ENCODE peak calls at places on chromosome 16, in four cellular contexts. K is K562, U is WTC11, J is HepG2. F is an unnamed sample.

GRCh38 chr16:54061454-54061853 is 225.1 kb downstream of the IRX3 start:
- DNase-seq in K (no peak), J (no peak), U (no peak), F (no peak)

GRCh38 chr16:27980076-27980775 is 83.3 kb downstream of the GSG1L start:
- DNase-seq in K (no peak), U (no peak), J (no peak), F (no peak)

GRCh38 chr16:6193718-6194117 is 1096.1 kb upstream of the EEF2KMT start:
- DNase-seq in K (peak; percentile 8), J (peak; percentile 1), U (no peak), F (no peak)

GRCh38 chr16:23981429-23982399 is 145.9 kb downstream of the PRKCB start:
- DNase-seq in J (no peak), K (no peak), U (no peak), F (no peak)

GRCh38 chr16:74026373-74027281 is 270.0 kb upstream of the PSMD7 start:
- DNase-seq in U (peak; percentile 36), K (no peak), J (no peak), F (no peak)

GRCh38 chr16:30903002-30903401 is 6.6 kb downstream of the CTF1 start:
- DNase-seq in K (peak; percentile 68), U (no peak), J (no peak), F (no peak)

GRCh38 chr16:89114159-89114981 is 20.7 kb downstream of the ACSF3 start:
- DNase-seq in U (peak; percentile 47), J (no peak), K (no peak), F (no peak)

GRCh38 chr16:58299757-58300349 is 5.0 kb upstream of the PRSS54 start:
- DNase-seq in K (peak; percentile 41), J (peak; percentile 26), U (peak; percentile 65), F (peak; percentile 12)

GRCh38 chr16:74565378-74565777 is 41.5 kb downstream of the GLG1 start:
- DNase-seq in K (peak; percentile 25), U (no peak), J (no peak), F (no peak)

GRCh38 chr16:85350973-85351372 is 238.7 kb upstream of the CIBAR2 start:
- DNase-seq in K (no peak), U (no peak), J (no peak), F (peak; percentile 83)
- TF ChIP-seq NR3C1 in K (no peak), U (no peak), J (no peak), F (no peak)

GRCh38 chr16:1565083-1565805 is 31.8 kb downstream of the TMEM204 start:
- DNase-seq in J (no peak), U (no peak), K (no peak), F (no peak)

GRCh38 chr16:1563786-1564185 is 30.3 kb downstream of the TMEM204 start:
- DNase-seq in J (no peak), K (no peak), U (no peak), F (no peak)

GRCh38 chr16:1561836-1562235 is 28.4 kb downstream of the TMEM204 start:
- DNase-seq in U (no peak), K (no peak), J (no peak), F (no peak)

GRCh38 chr16:1561266-1561665 is 27.8 kb downstream of the TMEM204 start:
- DNase-seq in U (no peak), K (no peak), J (no peak), F (no peak)

DNA sequence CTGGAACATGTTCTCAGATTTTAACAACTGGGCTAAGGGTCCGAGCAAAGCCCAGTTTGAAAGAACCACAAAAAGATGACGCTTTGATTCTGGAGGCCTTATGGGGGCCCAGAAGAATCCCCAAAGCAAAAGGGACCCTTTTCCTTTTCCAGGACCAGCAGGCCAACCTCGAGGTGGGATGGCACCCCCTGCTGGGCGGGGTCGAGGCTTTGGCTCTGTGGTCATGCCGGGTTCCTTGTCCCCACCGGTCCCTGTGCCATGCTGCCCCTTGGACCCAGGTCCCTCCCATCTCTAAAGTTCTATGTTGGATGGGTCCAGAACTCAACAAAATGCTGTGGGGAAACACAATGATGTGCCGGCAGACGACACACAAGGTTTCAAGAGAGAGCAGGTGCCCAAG is 30.9 kb downstream of the TMEM204 start:
- DNase-seq in J (no peak), U (no peak), K (peak; percentile 52), F (no peak)
- TF ChIP-seq NR3C1 in J (no peak), U (no peak), K (no peak), F (no peak)

GRCh38 chr16:83954577-83955016 is 1.6 kb downstream of the OSGIN1 start:
- DNase-seq in K (no peak), U (no peak), J (peak; percentile 85), F (peak; percentile 61)

GRCh38 chr16:83953796-83954576 is 946 bp downstream of the OSGIN1 start:
- DNase-seq in U (no peak), J (peak; percentile 73), K (peak; percentile 69), F (peak; percentile 72)

GRCh38 chr16:83957296-83957855 is 4.3 kb downstream of the OSGIN1 start:
- DNase-seq in U (no peak), J (no peak), K (no peak), F (no peak)

GRCh38 chr16:83956336-83957289 is 3.6 kb downstream of the OSGIN1 start:
- DNase-seq in K (peak; percentile 82), U (peak; percentile 93), J (peak; percentile 70), F (peak; percentile 68)

GRCh38 chr16:83955218-83956130 is 2.4 kb downstream of the OSGIN1 start:
- DNase-seq in K (no peak), U (no peak), J (no peak), F (no peak)
- TF ChIP-seq NR3C1 in K (no peak), U (no peak), J (no peak), F (no peak)

DNA sequence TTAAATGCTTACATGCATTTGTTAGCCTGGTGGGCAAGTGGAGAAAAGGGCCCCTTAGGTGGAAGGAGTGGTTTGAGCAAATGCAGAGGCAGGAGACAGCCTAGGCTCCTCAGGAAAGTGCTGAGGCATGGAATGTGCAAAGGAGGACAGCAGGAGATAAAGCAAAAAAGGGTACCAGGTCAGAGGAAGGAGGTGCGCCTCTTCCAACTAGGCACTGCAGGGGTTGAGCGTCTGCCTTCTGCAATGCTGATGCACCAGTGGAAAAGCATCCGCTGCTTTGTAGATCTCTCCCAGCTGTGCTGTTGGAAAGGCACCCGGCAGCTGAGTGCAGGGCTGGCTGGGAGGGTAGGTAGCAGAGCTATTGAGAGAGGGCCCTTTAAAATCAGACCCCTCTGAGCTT is 287.0 kb upstream of the XYLT1 start:
- DNase-seq in K (no peak), U (peak; percentile 63), J (no peak), F (no peak)
- TF ChIP-seq NR3C1 in K (no peak), U (no peak), J (no peak), F (no peak)

GRCh38 chr16:3856367-3857141 is 24.0 kb downstream of the CREBBP start:
- DNase-seq in U (no peak), J (no peak), K (no peak), F (no peak)
- TF ChIP-seq NR3C1 in U (no peak), J (no peak), K (no peak), F (no peak)

GRCh38 chr16:11052080-11052808 is 107.9 kb downstream of the CLEC16A start:
- DNase-seq in J (no peak), K (no peak), U (no peak), F (no peak)

GRCh38 chr16:11056090-11056988 is 112.0 kb downstream of the CLEC16A start:
- DNase-seq in J (peak; percentile 44), U (no peak), K (no peak), F (no peak)

GRCh38 chr16:11050954-11051353 is 106.6 kb downstream of the CLEC16A start:
- DNase-seq in K (no peak), U (no peak), J (no peak), F (no peak)

GRCh38 chr16:11051430-11052079 is 107.2 kb downstream of the CLEC16A start:
- DNase-seq in J (no peak), K (no peak), U (no peak), F (no peak)

GRCh38 chr16:11053916-11054460 is 109.6 kb downstream of the CLEC16A start:
- DNase-seq in J (no peak), K (no peak), U (no peak), F (no peak)
- TF ChIP-seq NR3C1 in J (no peak), K (no peak), U (no peak), F (no peak)

DNA sequence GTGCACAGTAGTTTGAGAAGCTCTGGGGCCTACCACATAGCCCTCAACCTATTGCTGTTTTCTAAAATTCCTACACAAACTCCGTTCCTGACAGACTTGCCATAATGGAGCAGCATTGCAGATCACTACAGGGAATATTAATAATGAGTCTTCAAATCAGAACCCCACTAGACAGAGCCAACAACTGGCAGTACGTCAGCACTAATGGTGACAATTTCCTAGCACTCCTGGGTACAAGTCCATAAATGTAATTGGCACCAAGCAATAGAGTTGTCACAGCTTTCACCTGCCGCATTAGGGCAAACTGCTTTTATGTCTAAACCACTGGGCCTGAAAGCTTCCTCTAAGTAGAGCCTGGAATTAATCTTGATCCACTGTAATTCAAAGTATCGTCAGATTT is 25.6 kb upstream of the ABAT start:
- DNase-seq in K (no peak), J (no peak), U (no peak), F (no peak)
- TF ChIP-seq NR3C1 in K (no peak), J (no peak), U (no peak), F (no peak)